ENCODE peak calls at places on chromosome 4, in four cellular contexts. D is HCT116, G is GM23338, J is GM12878. U is an unnamed sample.
A peak's percentile ranks its signal among the peaks of the same experiment; 100 is the strongest.

GRCh38 chr4:51932261-51932660 is 87.9 kb downstream of the LRRC66 start:
- DNase-seq in D (no peak), G (no peak), J (no peak), U (no peak)

GRCh38 chr4:11420327-11420726 is 8.4 kb downstream of the HS3ST1 start:
- DNase-seq in D (no peak), G (no peak), J (no peak), U (no peak)

GRCh38 chr4:139300431-139301142 is 718 bp upstream of the NAA15 start:
- DNase-seq in D (no peak), G (peak; percentile 38), J (peak; percentile 36), U (no peak)

GRCh38 chr4:7705602-7706001 is 234.1 kb downstream of the AFAP1 start:
- DNase-seq in D (no peak), G (no peak), J (no peak), U (no peak)

GRCh38 chr4:41256131-41256739 is 493 bp upstream of the UCHL1 start:
- DNase-seq in D (no peak), G (peak; percentile 75), J (no peak), U (no peak)

GRCh38 chr4:8081621-8082516 is 76.7 kb downstream of the ABLIM2 start:
- DNase-seq in D (no peak), G (no peak), J (no peak), U (no peak)

GRCh38 chr4:173051697-173052096 is 116.9 kb upstream of the GALNT7 start:
- DNase-seq in D (no peak), G (peak; percentile 32), J (no peak), U (no peak)

GRCh38 chr4:13627185-13627605 is 330 bp downstream of the BOD1L1 start:
- DNase-seq in D (no peak), G (peak; percentile 42), J (no peak), U (peak; percentile 30)

GRCh38 chr4:40349561-40350198 is 14.5 kb downstream of the CHRNA9 start:
- DNase-seq in D (no peak), G (no peak), J (no peak), U (no peak)

GRCh38 chr4:13546855-13547562 is 2.7 kb upstream of the NKX3-2 start:
- DNase-seq in D (no peak), G (peak; percentile 80), J (no peak), U (no peak)

GRCh38 chr4:126395661-126396060 is 1080.9 kb downstream of the FAT4 start:
- DNase-seq in D (no peak), G (peak; percentile 6), J (no peak), U (no peak)

GRCh38 chr4:66959207-66959606 is 586.1 kb downstream of the CENPC start:
- DNase-seq in D (no peak), G (no peak), J (no peak), U (no peak)

GRCh38 chr4:82780398-82781231 is 18.0 kb downstream of the SCD5 start:
- DNase-seq in D (no peak), G (peak; percentile 21), J (no peak), U (no peak)

GRCh38 chr4:138834029-138834428 is 181.6 kb upstream of the NOCT start:
- DNase-seq in D (no peak), G (no peak), J (no peak), U (no peak)

GRCh38 chr4:157185363-157185762 is 35.2 kb upstream of the GRIA2 start:
- DNase-seq in D (no peak), G (no peak), J (no peak), U (no peak)

GRCh38 chr4:148654131-148654530 is 211.9 kb upstream of the NR3C2 start:
- DNase-seq in D (no peak), G (no peak), J (no peak), U (no peak)

GRCh38 chr4:27048350-27049100 is 187.9 kb downstream of the STIM2 start:
- DNase-seq in D (peak; percentile 21), G (peak; percentile 51), J (no peak), U (peak; percentile 7)

GRCh38 chr4:10529256-10529890 is 72.1 kb upstream of the ZNF518B start:
- DNase-seq in D (peak; percentile 60), G (no peak), J (no peak), U (no peak)

GRCh38 chr4:15382669-15383273 is 45.1 kb upstream of the C1QTNF7 start:
- DNase-seq in D (no peak), G (no peak), J (no peak), U (no peak)

GRCh38 chr4:169861592-169861991 is 103.8 kb upstream of the HPF1 start:
- DNase-seq in D (no peak), G (no peak), J (no peak), U (no peak)

GRCh38 chr4:183626168-183626567 is 32.8 kb downstream of the RWDD4 start:
- DNase-seq in D (no peak), G (no peak), J (no peak), U (no peak)

DNA sequence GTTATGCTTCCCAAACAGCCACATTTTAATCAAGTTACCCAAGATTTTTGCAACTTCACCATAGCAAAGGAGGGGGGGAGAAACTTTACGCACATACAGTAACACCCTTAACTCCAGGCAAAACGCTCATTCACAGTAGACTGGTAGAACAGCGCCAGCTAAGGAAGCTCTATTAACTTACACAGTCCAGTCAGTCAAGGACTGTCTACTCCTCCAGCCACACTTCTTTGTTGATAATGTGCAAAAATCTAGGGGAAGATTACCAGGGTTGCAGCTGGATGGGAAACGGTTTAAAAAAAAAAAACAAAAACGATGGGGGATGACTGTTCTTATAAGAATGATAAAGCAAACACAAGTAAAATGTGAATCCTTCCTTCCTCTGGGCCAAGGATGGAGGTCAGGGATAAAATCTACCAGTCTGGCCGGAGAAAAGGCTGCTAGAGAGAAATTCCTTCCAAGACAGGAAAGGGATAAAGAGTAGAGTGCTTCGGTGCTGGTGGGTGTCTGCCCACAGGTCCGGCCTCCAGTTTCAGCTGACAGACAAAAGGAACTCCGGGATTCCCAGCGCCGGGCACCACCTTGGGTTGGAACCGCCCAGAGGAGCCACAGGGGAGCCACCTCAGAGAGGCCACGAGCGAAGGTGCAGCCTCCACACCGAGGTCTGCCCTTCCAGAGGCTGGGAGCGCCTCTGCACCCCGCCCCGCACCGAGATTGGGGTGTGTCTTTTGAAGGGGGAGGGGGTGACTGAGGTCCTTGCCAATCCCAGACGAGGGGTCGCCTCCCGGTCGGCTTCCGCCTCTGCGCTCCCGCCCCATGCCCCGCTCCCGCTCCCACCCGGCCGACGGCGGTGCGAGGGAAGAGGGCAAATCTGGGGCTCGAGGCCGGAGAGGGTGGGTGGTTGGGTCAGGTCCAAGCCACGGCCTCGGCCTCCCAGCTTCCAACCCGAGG is 789 bp downstream of the ANKRD50 start:
- DNase-seq in D (peak; percentile 41), G (peak; percentile 86), J (no peak), U (peak; percentile 78)
- TF ChIP-seq POLR2AphosphoS5 in D (peak; percentile 20), G (peak; percentile 78), J (no peak), U (no peak)

DNA sequence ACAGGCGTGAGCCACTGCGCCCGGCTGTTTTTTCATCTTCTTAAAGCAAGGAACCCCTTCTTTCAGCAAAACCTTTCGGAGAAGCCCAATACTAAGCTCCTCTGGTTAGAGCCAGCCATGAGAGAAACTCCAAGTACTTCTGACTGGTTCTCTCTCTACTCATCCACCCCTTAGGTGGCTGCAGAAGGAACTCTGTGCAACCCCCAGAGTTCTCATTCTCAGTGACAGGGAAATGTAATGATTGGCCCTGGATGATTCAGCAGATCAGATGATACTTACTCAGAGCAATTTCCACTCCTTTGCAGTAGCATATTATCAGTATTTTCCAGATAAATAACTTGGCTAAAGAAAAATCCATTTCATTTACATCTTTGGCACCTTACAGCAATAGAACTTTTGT is 3.1 kb downstream of the SPP1 start:
- DNase-seq in D (no peak), G (no peak), J (no peak), U (no peak)
- TF ChIP-seq REST in D (no peak), G (no peak), J (no peak), U (no peak)

GRCh38 chr4:1164444-1164843 is 7.9 kb downstream of the SPON2 start:
- DNase-seq in D (no peak), G (no peak), J (no peak), U (no peak)

GRCh38 chr4:1164956-1165545 is 7.3 kb downstream of the SPON2 start:
- DNase-seq in D (no peak), G (no peak), J (no peak), U (no peak)

GRCh38 chr4:1167244-1167949 is 5.0 kb downstream of the SPON2 start:
- DNase-seq in D (peak; percentile 94), G (peak; percentile 98), J (peak; percentile 91), U (peak; percentile 88)

GRCh38 chr4:1168291-1169031 is 3.9 kb downstream of the SPON2 start:
- DNase-seq in D (no peak), G (no peak), J (no peak), U (no peak)

DNA sequence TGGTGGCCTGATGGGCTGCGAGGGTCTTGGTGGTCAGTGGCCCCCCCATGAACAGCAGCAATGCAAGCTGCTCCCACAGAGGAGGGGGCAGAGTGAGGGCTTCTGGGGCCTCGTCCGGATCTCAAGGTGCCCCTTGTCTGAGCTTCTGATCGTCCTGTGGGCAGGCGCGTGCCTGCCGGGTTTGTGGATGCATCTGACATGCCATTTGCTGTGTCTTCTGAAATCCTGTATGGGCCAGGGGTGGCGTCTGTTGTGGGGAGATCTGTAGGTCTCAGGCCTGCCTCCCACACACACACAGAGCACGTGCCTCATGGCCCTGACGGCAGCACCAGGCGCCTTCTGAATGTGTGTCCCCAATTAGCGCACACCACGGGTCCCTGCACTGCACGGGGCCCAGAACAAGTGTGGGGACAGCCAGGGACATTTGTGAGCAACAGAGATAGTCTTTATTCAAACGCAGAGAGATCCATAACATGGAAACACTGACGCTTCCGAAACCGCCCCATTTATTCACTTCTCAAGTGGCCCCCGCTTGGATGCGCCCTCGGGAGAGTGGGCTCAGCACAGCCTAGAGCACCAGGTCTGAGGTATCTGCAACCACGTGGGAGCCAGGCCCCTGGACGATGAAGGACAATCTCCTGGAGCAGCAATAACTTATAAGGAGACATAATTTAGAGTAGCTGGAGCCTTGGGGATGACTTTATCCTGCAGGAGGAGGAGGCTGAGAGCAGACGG is 5.7 kb downstream of the SPON2 start:
- DNase-seq in D (no peak), G (no peak), J (no peak), U (no peak)
- TF ChIP-seq POLR2AphosphoS5 in D (no peak), G (no peak), J (no peak), U (no peak)

GRCh38 chr4:38190717-38191178 is 230.6 kb downstream of the PTTG2 start:
- DNase-seq in D (no peak), G (no peak), J (no peak), U (no peak)
- TF ChIP-seq REST in D (no peak), G (no peak), J (no peak), U (no peak)

GRCh38 chr4:150089732-150090131 is 11.5 kb downstream of the DCLK2 start:
- DNase-seq in D (no peak), G (no peak), J (no peak), U (no peak)
- TF ChIP-seq POLR2AphosphoS5 in D (no peak), G (no peak), J (no peak), U (no peak)

GRCh38 chr4:128863314-128864075 is 54.0 kb downstream of the JADE1 start:
- DNase-seq in D (peak; percentile 42), G (peak; percentile 94), J (no peak), U (peak; percentile 45)
- TF ChIP-seq REST in D (no peak), G (no peak), J (no peak), U (no peak)

GRCh38 chr4:166042510-166043055 is 169.5 kb downstream of the TLL1 start:
- DNase-seq in D (no peak), G (no peak), J (no peak), U (no peak)
- TF ChIP-seq POLR2AphosphoS5 in D (no peak), G (no peak), J (no peak), U (no peak)

U was measured in HL-60.